ENCODE peak calls at places on chromosomes 4 and X, in ten cellular contexts. K, U, W, I, G, T, S, E, O and P are unnamed samples.

GRCh38 chrX:38205037-38205436 is 15.6 kb downstream of the SRPX start:
- DNase-seq in T (peak; percentile 47), U (no peak), W (no peak), E (no peak), I (no peak), G (no peak), K (no peak), O (no peak), S (no peak), P (no peak)

GRCh38 chr4:10102193-10102980 is 14.2 kb downstream of the WDR1 start:
- DNase-seq in G (no peak), S (no peak), U (no peak), O (no peak), W (no peak), E (no peak), K (no peak), T (no peak), I (no peak), P (no peak)

GRCh38 chr4:83356899-83357661 is 22.4 kb upstream of the HPSE start:
- DNase-seq in W (peak; percentile 41), I (no peak), S (peak; percentile 33), T (no peak), K (no peak), E (no peak), G (no peak), U (no peak), O (no peak), P (no peak)

GRCh38 chr4:186592961-186593586 is 37.7 kb upstream of the MTNR1A start:
- DNase-seq in I (no peak), U (no peak), S (no peak), G (no peak), W (no peak), T (no peak), O (no peak), K (no peak), E (no peak), P (no peak)

GRCh38 chr4:188127157-188127874 is 11.9 kb upstream of the TRIML1 start:
- DNase-seq in T (no peak), O (no peak), E (no peak), U (no peak), G (no peak), I (no peak), K (no peak), W (no peak), S (peak; percentile 26), P (no peak)

GRCh38 chrX:17596546-17597205 is 140.6 kb upstream of the SCML1 start:
- DNase-seq in E (no peak), G (no peak), I (no peak), W (no peak), T (no peak), S (no peak), O (no peak), K (no peak), U (no peak), P (no peak)

GRCh38 chr4:186021461-186022167 is 47.3 kb upstream of the TLR3 start:
- DNase-seq in T (no peak), G (peak; percentile 72), K (peak; percentile 8), W (no peak), I (no peak), S (peak; percentile 46), E (no peak), O (peak; percentile 84), U (peak; percentile 85), P (peak; percentile 90)

GRCh38 chrX:129665916-129666644 is 11.3 kb upstream of the APLN start:
- DNase-seq in S (peak; percentile 77), I (no peak), E (no peak), K (no peak), O (no peak), G (no peak), U (peak; percentile 73), T (no peak), W (no peak), P (peak; percentile 40)

GRCh38 chrX:38166478-38167083 is 54.1 kb downstream of the SRPX start:
- DNase-seq in S (no peak), W (peak; percentile 3), O (no peak), G (no peak), I (no peak), T (peak; percentile 21), E (no peak), U (no peak), K (no peak), P (peak; percentile 51)

GRCh38 chr4:181877329-181877848 is 365.8 kb upstream of the TENM3 start:
- DNase-seq in E (no peak), O (no peak), U (no peak), G (no peak), I (no peak), T (no peak), K (no peak), S (no peak), W (no peak), P (no peak)

GRCh38 chr4:1246111-1246881 is 2.6 kb downstream of the CTBP1 start:
- DNase-seq in I (no peak), S (peak; percentile 34), E (no peak), K (no peak), U (no peak), G (no peak), W (no peak), O (peak; percentile 55), T (peak; percentile 21), P (no peak)

GRCh38 chrX:123468481-123468880 is 264.4 kb downstream of the THOC2 start:
- DNase-seq in W (no peak), I (no peak), S (no peak), O (no peak), G (no peak), E (no peak), K (no peak), U (no peak), T (no peak), P (no peak)

GRCh38 chrX:109952050-109952449 is 50.9 kb upstream of the TMEM164 start:
- DNase-seq in U (no peak), W (no peak), S (no peak), T (no peak), E (no peak), G (no peak), K (no peak), O (no peak), I (no peak), P (no peak)

GRCh38 chr4:166482755-166483154 is 609.7 kb downstream of the TLL1 start:
- DNase-seq in U (no peak), O (no peak), W (no peak), S (no peak), T (no peak), I (no peak), G (no peak), E (no peak), K (no peak), P (no peak)

GRCh38 chr4:105473340-105474109 is at the start of gene PPA2:
- DNase-seq in K (peak; percentile 87), T (peak; percentile 92), O (peak; percentile 96), W (peak; percentile 88), E (peak; percentile 80), U (peak; percentile 93), G (peak; percentile 84), I (peak; percentile 74), S (peak; percentile 82), P (peak; percentile 85)

GRCh38 chr4:7195546-7196282 is 3.4 kb downstream of the SORCS2 start:
- DNase-seq in K (no peak), U (peak; percentile 36), O (no peak), G (no peak), I (no peak), W (no peak), T (no peak), S (no peak), E (no peak), P (no peak)

GRCh38 chrX:46796574-46797191 is 37.8 kb upstream of the SLC9A7 start:
- DNase-seq in E (peak; percentile 48), W (peak; percentile 70), G (peak; percentile 52), K (peak; percentile 1), T (peak; percentile 65), U (peak; percentile 92), S (peak; percentile 57), I (no peak), O (peak; percentile 90), P (peak; percentile 69)

GRCh38 chrX:150975655-150976390 is 7.3 kb upstream of the HMGB3 start:
- DNase-seq in K (no peak), E (no peak), T (no peak), O (no peak), S (no peak), I (no peak), W (no peak), U (no peak), G (no peak), P (no peak)

GRCh38 chr4:1361391-1361790 is 14.4 kb downstream of the UVSSA start:
- DNase-seq in T (no peak), I (no peak), S (no peak), W (no peak), K (no peak), U (no peak), G (no peak), O (no peak), E (no peak), P (no peak)

GRCh38 chr4:46886711-46887110 is 22.3 kb downstream of the COX7B2 start:
- DNase-seq in I (no peak), G (no peak), E (no peak), S (peak; percentile 5), O (no peak), T (no peak), U (no peak), K (no peak), W (no peak), P (no peak)